ENCODE peak calls at places on chromosomes 1 and 21, in ten cellular contexts. N is left lung, Z is Caco-2, O is testis, I is suprapubic skin, T is PC-3, S is lung, D is SK-N-SH, M is upper lobe of right lung, R is K562. C is an unnamed sample. For H3K4me1, the result is how much of the 10 kb centered on the place peaks cover.

GRCh38 chr1:27504588-27505419 is 14.8 kb upstream of the WASF2 start:
- DNase-seq in N (no peak), Z (peak), O (peak), I (peak), T (no peak), S (no peak), D (peak), M (no peak), R (peak), C (peak)

GRCh38 chr1:183609313-183609712 is 19.1 kb upstream of the NCF2 start:
- DNase-seq in N (no peak), Z (peak), O (peak), I (no peak), T (peak), S (peak), D (peak), M (peak), R (peak), C (peak)

GRCh38 chr1:28301368-28302174 is 27.3 kb upstream of the MED18 start:
- DNase-seq in N (no peak), Z (no peak), O (no peak), I (no peak), T (peak), S (no peak), D (no peak), M (no peak), R (peak), C (no peak)

GRCh38 chr1:175116210-175116798 is 48.7 kb downstream of the TNN start:
- DNase-seq in N (no peak), Z (no peak), O (no peak), I (no peak), T (no peak), S (no peak), D (no peak), M (no peak), R (no peak), C (no peak)

GRCh38 chr1:178278135-178278534 is 184.2 kb downstream of the RASAL2 start:
- DNase-seq in N (no peak), Z (no peak), O (no peak), I (no peak), T (no peak), S (no peak), D (no peak), M (no peak), R (no peak), C (no peak)

GRCh38 chr1:207077012-207077411 is 11.6 kb upstream of the C4BPB start:
- DNase-seq in N (no peak), Z (no peak), O (no peak), I (no peak), T (no peak), S (no peak), D (no peak), M (no peak), R (no peak), C (no peak)

GRCh38 chr1:234881893-234882771 is 246.5 kb downstream of the TOMM20 start:
- DNase-seq in N (no peak), Z (no peak), O (no peak), I (no peak), T (no peak), S (no peak), D (peak), M (no peak), R (no peak), C (no peak)

GRCh38 chr1:228392111-228392936 is 14.3 kb downstream of the TRIM11 start:
- DNase-seq in N (peak), Z (peak), O (no peak), I (no peak), T (no peak), S (no peak), D (no peak), M (peak), R (peak), C (peak)

GRCh38 chr21:23152130-23152529 is 2153.9 kb downstream of the NCAM2 start:
- DNase-seq in N (no peak), Z (no peak), O (no peak), I (no peak), T (no peak), S (no peak), D (peak), M (no peak), R (no peak), C (no peak)
- TF ChIP-seq CTCF in N (no peak), Z (no peak), O (no peak), I (no peak), T (peak), S (no peak), D (no peak), M (no peak), R (no peak), C (no peak)

GRCh38 chr21:42314616-42315295 is 453 bp downstream of the TFF3 start:
- DNase-seq in N (no peak), Z (no peak), O (no peak), I (no peak), T (no peak), S (no peak), D (no peak), M (no peak), R (no peak), C (peak)

GRCh38 chr21:42315296-42315891 is at the start of gene TFF3:
- DNase-seq in N (peak), Z (peak), O (no peak), I (no peak), T (peak), S (no peak), D (no peak), M (peak), R (no peak), C (peak)

GRCh38 chr21:42317341-42317741 is 2.1 kb upstream of the TFF3 start:
- DNase-seq in N (no peak), Z (no peak), O (no peak), I (no peak), T (no peak), S (no peak), D (no peak), M (no peak), R (no peak), C (peak)

GRCh38 chr21:42317826-42318746 is 2.9 kb upstream of the TFF3 start:
- DNase-seq in N (no peak), Z (no peak), O (no peak), I (peak), T (no peak), S (no peak), D (no peak), M (no peak), R (no peak), C (no peak)

GRCh38 chr21:42316891-42317290 is 1.7 kb upstream of the TFF3 start:
- DNase-seq in N (peak), Z (no peak), O (no peak), I (no peak), T (no peak), S (no peak), D (no peak), M (no peak), R (no peak), C (no peak)
- H3K4me1 ChIP-seq in N (under half), Z (under half), O (under half), I (under half), T (under half), S (under half), D (under half), M (under half), R (under half), C (under half)

GRCh38 chr1:156293098-156293434 is 2.4 kb downstream of the GLMP start:
- DNase-seq in N (no peak), Z (no peak), O (no peak), I (no peak), T (no peak), S (no peak), D (no peak), M (no peak), R (no peak), C (no peak)

GRCh38 chr1:156295391-156295947 is at the start of gene GLMP:
- DNase-seq in N (peak), Z (no peak), O (peak), I (peak), T (peak), S (peak), D (peak), M (peak), R (peak), C (peak)

GRCh38 chr1:156293895-156294294 is 1.6 kb downstream of the GLMP start:
- DNase-seq in N (no peak), Z (no peak), O (no peak), I (no peak), T (no peak), S (no peak), D (no peak), M (no peak), R (no peak), C (no peak)

GRCh38 chr1:156289857-156290256 is 5.6 kb downstream of the GLMP start:
- DNase-seq in N (no peak), Z (no peak), O (no peak), I (no peak), T (no peak), S (no peak), D (no peak), M (no peak), R (no peak), C (no peak)

GRCh38 chr1:156291226-156292061 is 4.0 kb downstream of the GLMP start:
- DNase-seq in N (peak), Z (peak), O (peak), I (peak), T (peak), S (peak), D (peak), M (peak), R (peak), C (peak)
- H3K4me3 ChIP-seq in N (peak), Z (peak), O (peak), I (peak), T (peak), S (peak), D (peak), M (peak), R (no peak), C (peak)

DNA sequence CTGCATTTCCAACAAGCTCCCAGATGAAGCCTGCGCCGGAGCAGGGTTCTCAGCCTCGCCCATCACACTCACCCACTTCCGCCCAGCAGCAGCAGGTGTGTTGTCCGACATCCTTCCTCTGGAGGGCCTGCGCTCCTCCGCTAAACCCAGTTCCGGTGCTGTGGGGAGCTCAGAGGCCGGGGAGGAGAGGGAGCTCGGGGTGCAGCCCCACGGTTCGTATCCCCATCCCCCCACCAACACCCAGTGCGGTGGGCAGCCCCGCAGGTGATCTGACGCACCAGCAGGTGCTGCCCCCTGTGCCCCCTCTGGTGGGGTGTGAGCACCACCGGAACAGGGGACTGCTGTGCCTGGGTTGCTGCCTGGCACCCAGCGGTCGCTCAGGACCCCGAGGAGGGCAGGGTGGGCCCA is 3.4 kb upstream of the PEX10 start:
- DNase-seq in N (peak), Z (no peak), O (no peak), I (no peak), T (peak), S (no peak), D (no peak), M (no peak), R (no peak), C (no peak)
- TF ChIP-seq CTCF in N (no peak), Z (no peak), O (no peak), I (no peak), T (peak), S (no peak), D (no peak), M (no peak), R (no peak), C (no peak)

GRCh38 chr1:77757616-77758015 is 2.0 kb downstream of the USP33 start:
- DNase-seq in N (no peak), Z (no peak), O (no peak), I (no peak), T (no peak), S (no peak), D (no peak), M (no peak), R (no peak), C (peak)
- H3K4me1 ChIP-seq in N (under half), Z (under half), O (under half), I (under half), T (under half), S (under half), D (under half), M (under half), R (under half), C (under half)

GRCh38 chr1:41891403-41891896 is 27.3 kb downstream of the HIVEP3 start:
- DNase-seq in N (no peak), Z (no peak), O (no peak), I (no peak), T (no peak), S (no peak), D (peak), M (peak), R (peak), C (peak)
- H3K4me3 ChIP-seq in N (peak), Z (no peak), O (peak), I (peak), T (no peak), S (peak), D (no peak), M (peak), R (no peak), C (peak)

GRCh38 chr1:231032963-231033362 is 7.1 kb downstream of the FAM89A start:
- DNase-seq in N (no peak), Z (no peak), O (no peak), I (no peak), T (no peak), S (no peak), D (no peak), M (no peak), R (no peak), C (no peak)

GRCh38 chr1:231027136-231027925 is 12.7 kb downstream of the FAM89A start:
- DNase-seq in N (no peak), Z (no peak), O (no peak), I (no peak), T (no peak), S (no peak), D (no peak), M (no peak), R (no peak), C (no peak)

GRCh38 chr1:231028676-231029075 is 11.4 kb downstream of the FAM89A start:
- DNase-seq in N (no peak), Z (no peak), O (no peak), I (no peak), T (no peak), S (no peak), D (no peak), M (no peak), R (no peak), C (no peak)

GRCh38 chr1:231027971-231028370 is 12.1 kb downstream of the FAM89A start:
- DNase-seq in N (no peak), Z (no peak), O (no peak), I (no peak), T (no peak), S (no peak), D (no peak), M (no peak), R (no peak), C (no peak)

GRCh38 chr1:231029841-231030240 is 10.2 kb downstream of the FAM89A start:
- DNase-seq in N (no peak), Z (no peak), O (no peak), I (no peak), T (no peak), S (peak), D (peak), M (no peak), R (no peak), C (no peak)
- TF ChIP-seq CTCF in N (no peak), Z (no peak), O (no peak), I (no peak), T (no peak), S (no peak), D (no peak), M (no peak), R (no peak), C (no peak)

DNA sequence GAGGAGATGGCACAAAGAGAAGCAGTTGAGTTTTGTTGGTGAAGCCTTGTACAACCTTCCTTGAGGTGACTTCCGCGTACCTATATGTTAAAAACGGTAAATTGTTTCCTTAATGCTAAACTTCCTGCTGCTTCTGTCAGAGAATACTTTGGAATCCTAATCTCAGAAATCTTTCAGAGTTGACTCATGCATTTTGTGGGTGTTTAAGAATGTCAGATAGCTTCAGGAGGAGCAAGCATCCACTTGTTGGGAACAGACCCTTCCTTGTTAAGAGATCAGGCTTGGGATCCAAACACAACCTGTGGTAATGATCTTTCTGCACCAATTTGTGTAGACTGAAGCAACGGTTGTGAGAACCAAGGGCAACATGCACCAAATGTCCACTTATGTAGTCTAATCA is 29.5 kb downstream of the AK4 start:
- DNase-seq in N (no peak), Z (no peak), O (no peak), I (no peak), T (peak), S (no peak), D (no peak), M (no peak), R (no peak), C (peak)
- H3K4me1 ChIP-seq in N (under half), Z (under half), O (under half), I (half or more), T (half or more), S (under half), D (under half), M (under half), R (under half), C (under half)

GRCh38 chr1:115084902-115085505 is 4.3 kb downstream of the TSPAN2 start:
- DNase-seq in N (no peak), Z (no peak), O (no peak), I (no peak), T (no peak), S (no peak), D (peak), M (no peak), R (no peak), C (no peak)

GRCh38 chr1:115086176-115086830 is 3.0 kb downstream of the TSPAN2 start:
- DNase-seq in N (no peak), Z (no peak), O (no peak), I (no peak), T (no peak), S (no peak), D (no peak), M (no peak), R (no peak), C (peak)

GRCh38 chr1:115078708-115079107 is 10.6 kb downstream of the TSPAN2 start:
- DNase-seq in N (no peak), Z (no peak), O (no peak), I (no peak), T (no peak), S (no peak), D (no peak), M (no peak), R (no peak), C (no peak)

GRCh38 chr1:115077984-115078330 is 11.3 kb downstream of the TSPAN2 start:
- DNase-seq in N (no peak), Z (no peak), O (no peak), I (no peak), T (no peak), S (no peak), D (no peak), M (no peak), R (no peak), C (no peak)

GRCh38 chr1:115082949-115083348 is 6.4 kb downstream of the TSPAN2 start:
- DNase-seq in N (no peak), Z (no peak), O (no peak), I (no peak), T (no peak), S (no peak), D (no peak), M (no peak), R (no peak), C (peak)
- H3K4me3 ChIP-seq in N (no peak), Z (no peak), O (no peak), I (no peak), T (no peak), S (no peak), D (no peak), M (no peak), R (no peak), C (no peak)

GRCh38 chr1:182404764-182405163 is 4.3 kb upstream of the TEDDM1 start:
- DNase-seq in N (no peak), Z (no peak), O (no peak), I (no peak), T (no peak), S (no peak), D (peak), M (no peak), R (peak), C (no peak)
- TF ChIP-seq CTCF in N (no peak), Z (no peak), O (no peak), I (no peak), T (no peak), S (no peak), D (peak), M (no peak), R (peak), C (no peak)